ENCODE peak calls at places on chromosomes 11 and 22, in seven cellular contexts. J is IMR-90, O is mesendoderm, P is neuronal stem cell, X is mesenchymal stem cell, A is H1, C is trophoblast cell. T is an unnamed sample.

GRCh38 chr11:75858613-75859012 is 43.6 kb downstream of the UVRAG start:
- DNase-seq in J (peak), O (peak), P (no peak), X (peak), A (no peak), C (peak), T (no peak)

GRCh38 chr11:64355078-64355940 is 3.7 kb upstream of the RPS6KA4 start:
- DNase-seq in J (peak), O (peak), P (no peak), X (peak), A (peak), C (peak), T (peak)

GRCh38 chr22:36323182-36323854 is 64.4 kb downstream of the MYH9 start:
- DNase-seq in J (peak), O (no peak), P (no peak), X (peak), A (no peak), C (no peak), T (no peak)

GRCh38 chr11:11403763-11404725 is 51.0 kb upstream of the CSNK2A3 start:
- DNase-seq in J (peak), O (peak), P (no peak), X (no peak), A (no peak), C (peak), T (no peak)

GRCh38 chr22:22237521-22237920 is 7.1 kb upstream of the VPREB1 start:
- DNase-seq in J (no peak), O (no peak), P (no peak), X (no peak), A (no peak), C (no peak), T (no peak)

GRCh38 chr11:2036863-2037486 is 39.3 kb upstream of the H19 start:
- DNase-seq in J (no peak), O (no peak), P (no peak), X (no peak), A (no peak), C (no peak), T (no peak)

GRCh38 chr11:71138737-71139425 is 113.5 kb downstream of the SHANK2 start:
- DNase-seq in J (no peak), O (no peak), P (peak), X (no peak), A (no peak), C (no peak), T (no peak)

GRCh38 chr11:47111318-47111804 is 65.3 kb downstream of the ARFGAP2 start:
- DNase-seq in J (no peak), O (no peak), P (no peak), X (no peak), A (no peak), C (no peak), T (no peak)

GRCh38 chr22:48489551-48490512 is 1337.8 kb downstream of the BRD1 start:
- DNase-seq in J (no peak), O (peak), P (no peak), X (no peak), A (no peak), C (no peak), T (peak)
- H2BK120ac ChIP-seq in J (no peak), O (no peak), P (no peak), X (no peak), A (no peak), C (no peak), T (no peak)

DNA sequence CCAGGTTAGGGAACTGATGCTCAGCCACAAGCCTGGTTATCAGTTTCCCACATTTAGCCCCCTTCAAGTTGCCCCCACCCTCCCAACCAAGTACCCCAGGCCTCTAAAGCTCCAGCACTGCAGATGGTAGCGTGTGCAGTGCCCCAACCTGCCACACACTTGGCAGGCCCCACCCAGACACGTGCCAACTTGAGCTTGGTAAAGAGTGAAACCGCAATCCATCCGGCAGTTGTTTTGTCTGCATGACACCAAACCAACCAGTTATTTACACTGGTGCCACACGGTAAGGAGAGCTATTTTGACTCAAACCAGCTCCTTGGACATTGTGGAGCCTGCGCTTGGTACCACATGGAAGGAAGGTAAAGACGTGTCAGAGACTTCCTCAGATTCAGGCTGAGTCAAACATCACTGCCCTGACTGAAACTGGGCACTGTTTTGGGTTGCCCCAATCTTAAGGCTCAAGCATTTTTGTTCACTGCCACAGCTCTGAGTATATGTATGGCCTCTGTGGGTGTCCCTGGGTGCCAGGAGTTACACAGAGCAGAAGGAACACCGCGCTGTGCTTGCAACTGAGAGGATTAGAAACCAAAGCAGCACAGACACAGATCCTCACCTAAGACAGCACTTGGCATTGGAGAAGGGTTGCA is 136.1 kb downstream of the FDX1 start:
- DNase-seq in J (no peak), O (no peak), P (no peak), X (no peak), A (no peak), C (no peak), T (no peak)
- H3K4ac ChIP-seq in J (peak), O (no peak), P (no peak), X (no peak), A (no peak), C (no peak), T (no peak)

DNA sequence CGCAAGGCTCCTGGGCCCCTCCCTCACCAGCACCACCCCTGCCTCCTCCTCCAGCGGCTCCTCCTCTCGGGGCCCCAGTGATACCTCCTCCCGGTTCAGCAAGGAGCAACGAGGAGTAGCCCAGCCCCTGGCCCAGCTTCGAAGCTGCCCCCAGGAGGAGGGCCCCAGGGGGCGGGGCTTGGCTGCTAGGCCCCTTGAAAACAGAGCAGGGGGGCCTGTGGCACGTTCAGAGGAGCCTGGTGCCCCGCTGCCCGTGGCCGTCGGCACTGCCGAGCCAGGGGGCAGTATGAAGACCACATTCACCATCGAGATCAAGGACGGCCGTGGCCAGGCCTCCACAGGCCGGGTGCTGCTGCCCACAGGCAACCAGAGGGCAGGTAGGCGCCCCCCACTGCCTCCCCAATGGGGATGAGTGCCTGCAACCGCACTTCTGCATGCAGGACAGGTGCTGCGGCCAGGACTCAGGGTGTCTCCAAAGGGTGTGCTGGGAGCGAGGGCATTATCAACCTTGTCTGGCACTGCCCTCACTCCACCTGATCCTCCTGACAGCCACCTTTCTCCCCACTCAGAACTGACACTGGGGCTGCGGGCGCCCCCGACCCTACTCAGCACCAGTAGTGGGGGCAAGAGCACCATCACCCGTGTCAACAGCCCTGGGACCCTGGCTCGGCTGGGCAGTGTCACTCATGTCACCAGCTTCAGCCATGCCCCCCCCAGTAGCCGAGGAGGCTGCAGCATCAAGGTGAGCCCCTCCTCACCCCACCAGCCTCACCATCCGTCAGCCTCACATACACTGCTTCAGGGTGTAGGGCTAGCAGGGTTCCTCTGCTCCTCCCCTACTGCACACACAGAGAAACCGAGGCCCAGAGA is 10.2 kb downstream of the SMTN start:
- DNase-seq in J (no peak), O (no peak), P (no peak), X (no peak), A (no peak), C (no peak), T (no peak)
- H4K8ac ChIP-seq in J (no peak), O (no peak), P (no peak), X (no peak), A (no peak), C (no peak), T (no peak)

DNA sequence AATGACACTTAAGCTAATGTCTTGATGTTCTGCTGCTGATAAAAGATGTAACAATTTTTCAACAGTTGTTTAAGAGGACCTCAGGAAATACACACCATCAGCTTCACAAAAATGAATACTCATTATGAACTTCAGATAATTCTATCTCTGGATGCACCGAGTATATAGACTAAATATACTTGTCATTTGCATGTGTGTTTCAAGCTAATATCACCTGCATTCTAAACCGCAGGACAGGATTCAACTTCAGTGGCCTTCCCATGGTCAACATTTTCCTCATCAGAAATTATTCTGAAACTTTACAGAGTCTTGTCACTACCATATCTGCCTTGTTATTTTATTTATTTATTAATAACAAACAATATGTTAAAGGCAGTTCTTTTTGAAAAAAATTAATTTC is 717.0 kb upstream of the CCDC179 start:
- DNase-seq in J (no peak), O (no peak), P (no peak), X (no peak), A (no peak), C (no peak), T (no peak)
- H2BK120ac ChIP-seq in J (no peak), O (no peak), P (no peak), X (no peak), A (no peak), C (no peak), T (no peak)

GRCh38 chr22:49647346-49648026 is 180.2 kb downstream of the BRD1 start:
- DNase-seq in J (no peak), O (no peak), P (no peak), X (no peak), A (no peak), C (no peak), T (no peak)

GRCh38 chr22:49648053-49648452 is 179.6 kb downstream of the BRD1 start:
- DNase-seq in J (no peak), O (no peak), P (no peak), X (no peak), A (no peak), C (no peak), T (no peak)

GRCh38 chr22:49650336-49651241 is 177.1 kb downstream of the BRD1 start:
- DNase-seq in J (no peak), O (no peak), P (no peak), X (no peak), A (no peak), C (no peak), T (no peak)

GRCh38 chr22:49646876-49647275 is 180.8 kb downstream of the BRD1 start:
- DNase-seq in J (no peak), O (peak), P (no peak), X (no peak), A (no peak), C (no peak), T (no peak)

DNA sequence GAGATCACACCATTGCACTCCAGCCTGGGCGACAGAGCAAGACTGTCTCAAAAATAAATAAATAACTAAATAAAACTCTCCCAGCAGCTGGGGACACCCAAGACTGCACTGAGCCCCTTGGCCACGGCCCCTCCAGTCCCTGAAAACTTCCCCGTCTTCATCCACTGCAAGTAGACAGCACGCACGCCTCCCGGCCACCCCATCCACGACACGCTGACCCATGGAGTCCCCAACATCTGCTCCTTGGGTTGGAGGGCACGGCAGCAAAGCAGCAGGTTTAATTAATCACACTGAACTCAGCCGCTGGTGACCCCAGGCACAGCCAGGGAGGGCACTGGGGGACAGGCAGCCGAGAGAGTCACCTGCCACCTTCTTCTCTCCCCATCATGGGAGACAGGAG is 178.5 kb downstream of the BRD1 start:
- DNase-seq in J (no peak), O (no peak), P (no peak), X (no peak), A (no peak), C (no peak), T (no peak)
- H3K4ac ChIP-seq in J (no peak), O (no peak), P (no peak), X (no peak), A (no peak), C (no peak), T (no peak)

GRCh38 chr11:113279591-113279990 is 34.8 kb upstream of the TTC12 start:
- DNase-seq in J (no peak), O (no peak), P (no peak), X (no peak), A (no peak), C (no peak), T (no peak)
- H4K8ac ChIP-seq in J (no peak), O (no peak), P (no peak), X (no peak), A (no peak), C (no peak), T (no peak)

GRCh38 chr11:33339247-33339646 is 82.1 kb downstream of the HIPK3 start:
- DNase-seq in J (no peak), O (no peak), P (no peak), X (no peak), A (no peak), C (no peak), T (no peak)

GRCh38 chr11:33329705-33330329 is 72.6 kb downstream of the HIPK3 start:
- DNase-seq in J (peak), O (peak), P (no peak), X (peak), A (no peak), C (peak), T (no peak)

DNA sequence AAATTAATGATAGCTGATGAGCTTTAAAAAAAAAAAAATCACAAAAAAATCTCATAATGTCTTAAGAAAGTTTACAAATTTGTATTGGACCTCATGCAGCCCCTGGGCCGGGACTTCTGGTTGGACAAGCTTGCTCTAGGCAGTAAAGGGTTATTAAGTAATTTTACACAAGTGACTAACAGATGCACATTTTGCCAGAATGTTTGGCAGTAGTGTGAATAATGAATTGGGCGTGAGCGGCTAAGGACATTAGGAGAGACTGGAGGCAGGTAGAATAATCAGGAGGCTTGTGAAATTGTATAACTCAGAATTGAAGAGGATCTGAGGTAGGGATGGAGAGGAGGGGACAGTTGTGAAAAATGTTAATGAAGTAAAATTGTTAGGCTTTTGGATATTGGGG is 77.4 kb downstream of the HIPK3 start:
- DNase-seq in J (no peak), O (no peak), P (no peak), X (no peak), A (no peak), C (no peak), T (no peak)
- H2BK120ac ChIP-seq in J (no peak), O (no peak), P (no peak), X (no peak), A (no peak), C (no peak), T (no peak)

DNA sequence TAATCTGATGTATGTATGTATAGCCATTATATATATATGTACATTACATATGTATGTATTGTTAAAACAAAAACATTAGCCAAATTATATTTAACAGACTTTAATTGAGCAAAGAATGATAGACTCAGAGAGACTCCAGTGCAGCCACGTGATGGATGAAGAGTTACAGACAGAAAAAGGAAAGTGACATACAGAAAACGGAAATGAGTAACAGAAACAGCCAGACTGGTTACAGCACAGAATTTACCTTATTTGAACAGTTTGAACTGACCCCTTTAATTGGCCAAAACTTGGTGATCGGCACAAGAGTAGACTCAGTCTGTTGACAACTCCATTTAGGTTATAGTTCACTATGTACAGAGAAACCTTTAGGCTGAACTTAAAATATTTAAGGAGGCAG is 35.0 kb downstream of the CHORDC1 start:
- DNase-seq in J (no peak), O (no peak), P (no peak), X (no peak), A (no peak), C (no peak), T (no peak)
- H3K4ac ChIP-seq in J (no peak), O (no peak), P (no peak), X (no peak), A (no peak), C (no peak), T (no peak)